ENCODE peak calls at places on chromosomes 5 and 9, in seven cellular contexts. P is cardiac muscle cell, W is neural progenitor cell, Z is prostate gland, O is fibroblast of the aortic adventitia, S is ovary, B is tibial artery. M is an unnamed sample.

GRCh38 chr9:88041447-88041846 is 67.1 kb upstream of the CDK20 start:
- DNase-seq in Z (no peak), B (no peak), S (no peak), P (peak), O (peak), W (peak), M (no peak)

GRCh38 chr5:171647043-171647899 is 138.3 kb upstream of the SMIM23 start:
- DNase-seq in O (no peak), P (peak), B (no peak), W (no peak), S (no peak), Z (no peak), M (no peak)

GRCh38 chr9:94950733-94951590 is 224.5 kb downstream of the AOPEP start:
- DNase-seq in O (peak), S (no peak), W (no peak), P (peak), Z (no peak), B (no peak), M (no peak)

GRCh38 chr9:115200711-115201505 is 83.0 kb upstream of the TNC start:
- DNase-seq in W (no peak), B (peak), Z (peak), P (no peak), S (no peak), O (peak), M (no peak)

GRCh38 chr5:82735160-82735789 is 341.9 kb downstream of the TMEM167A start:
- DNase-seq in O (peak), P (peak), S (no peak), W (no peak), Z (no peak), B (no peak), M (no peak)

GRCh38 chr5:158874343-158874742 is 225.4 kb downstream of the EBF1 start:
- DNase-seq in W (no peak), Z (no peak), S (no peak), B (no peak), O (no peak), P (no peak), M (no peak)

GRCh38 chr9:38026021-38026809 is 42.8 kb downstream of the SHB start:
- DNase-seq in P (peak), B (peak), O (peak), W (no peak), S (peak), Z (no peak), M (no peak)

GRCh38 chr5:107592515-107592914 is 78.2 kb downstream of the EFNA5 start:
- DNase-seq in W (peak), B (no peak), P (no peak), S (no peak), Z (no peak), O (no peak), M (no peak)

GRCh38 chr5:61496406-61497307 is 164.6 kb downstream of the ZSWIM6 start:
- DNase-seq in S (no peak), W (peak), O (peak), Z (no peak), P (peak), B (no peak), M (no peak)

GRCh38 chr9:89536618-89537017 is 38.7 kb upstream of the SEMA4D start:
- DNase-seq in W (no peak), Z (no peak), B (no peak), S (no peak), P (no peak), O (no peak), M (no peak)

GRCh38 chr9:98880311-98881015 is 63.2 kb upstream of the COL15A1 start:
- DNase-seq in Z (no peak), O (no peak), P (no peak), W (no peak), B (no peak), S (peak), M (no peak)

GRCh38 chr5:178778919-178779318 is 48.5 kb upstream of the ZNF354A start:
- DNase-seq in S (no peak), O (no peak), Z (no peak), P (no peak), B (no peak), W (no peak), M (no peak)

GRCh38 chr5:164175083-164175482 is 669.7 kb downstream of the MAT2B start:
- DNase-seq in P (peak), S (no peak), Z (no peak), B (no peak), O (peak), W (no peak), M (no peak)

GRCh38 chr5:42569325-42569724 is 146.1 kb downstream of the GHR start:
- DNase-seq in P (no peak), O (no peak), W (no peak), B (no peak), Z (no peak), S (no peak), M (no peak)

GRCh38 chr5:112642885-112643284 is 94.8 kb upstream of the APC start:
- DNase-seq in W (no peak), O (peak), Z (no peak), P (peak), B (no peak), S (no peak), M (no peak)

GRCh38 chr9:98879094-98879957 is 64.4 kb upstream of the COL15A1 start:
- DNase-seq in Z (no peak), S (no peak), W (no peak), P (no peak), B (no peak), O (no peak), M (no peak)

GRCh38 chr9:35829764-35830096 is 702 bp downstream of the TMEM8B start:
- DNase-seq in W (no peak), Z (no peak), O (no peak), S (no peak), P (no peak), B (no peak), M (no peak)
- H3K4me3 ChIP-seq in W (peak), Z (peak), O (peak), S (peak), P (peak), B (peak), M (peak)

GRCh38 chr9:100351508-100351907 is 1.2 kb downstream of the TEX10 start:
- DNase-seq in W (no peak), S (no peak), B (no peak), P (no peak), Z (no peak), O (no peak), M (no peak)

GRCh38 chr9:100352727-100353505 is at the start of gene TEX10:
- DNase-seq in W (peak), P (peak), B (peak), Z (peak), S (peak), O (peak), M (peak)

GRCh38 chr9:100346836-100347235 is 5.9 kb downstream of the TEX10 start:
- DNase-seq in S (no peak), P (peak), Z (no peak), O (peak), W (no peak), B (no peak), M (no peak)

GRCh38 chr9:100352201-100352726 is 478 bp downstream of the TEX10 start:
- DNase-seq in P (peak), O (peak), W (peak), S (no peak), Z (peak), B (peak), M (peak)

DNA sequence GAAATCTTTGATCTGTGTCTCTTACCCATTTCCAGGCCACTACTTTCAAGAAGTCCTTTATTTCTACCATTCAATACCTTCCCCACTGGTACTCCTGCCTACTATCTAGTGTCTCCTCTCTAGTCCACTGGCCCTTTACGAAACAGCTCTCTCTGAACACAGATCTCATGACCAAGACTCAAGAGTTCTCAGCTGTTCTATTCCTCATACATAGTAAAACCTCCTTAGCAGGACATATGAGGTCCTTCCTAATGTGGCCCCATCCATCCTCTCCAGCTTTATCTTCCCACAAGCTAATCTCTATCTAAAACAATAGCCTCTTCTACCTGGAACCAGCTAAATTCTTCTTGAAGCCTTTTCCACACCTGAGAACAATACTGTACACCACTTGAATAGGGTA is 2.6 kb downstream of the TEX10 start:
- DNase-seq in S (no peak), W (no peak), P (no peak), O (peak), B (no peak), Z (no peak), M (no peak)
- H3K4me3 ChIP-seq in S (no peak), W (peak), P (no peak), O (no peak), B (no peak), Z (no peak), M (no peak)

GRCh38 chr9:73137286-73137899 is 14.3 kb upstream of the ANXA1 start:
- DNase-seq in O (peak), Z (no peak), W (peak), S (no peak), P (no peak), B (no peak), M (no peak)
- H3K4me3 ChIP-seq in O (no peak), Z (no peak), W (no peak), S (no peak), P (no peak), B (no peak), M (no peak)

GRCh38 chr9:135961277-135961705 is at the start of gene UBAC1:
- DNase-seq in S (peak), W (peak), O (peak), B (peak), P (peak), Z (peak), M (peak)

GRCh38 chr9:135958485-135958884 is 2.7 kb downstream of the UBAC1 start:
- DNase-seq in P (no peak), O (no peak), Z (no peak), W (no peak), B (peak), S (no peak), M (no peak)

GRCh38 chr9:135961811-135962695 is 880 bp upstream of the UBAC1 start:
- DNase-seq in O (no peak), W (no peak), B (no peak), P (no peak), Z (no peak), S (no peak), M (no peak)

GRCh38 chr9:135960328-135961276 is 571 bp downstream of the UBAC1 start:
- DNase-seq in B (no peak), P (peak), S (no peak), O (peak), W (peak), Z (no peak), M (peak)

DNA sequence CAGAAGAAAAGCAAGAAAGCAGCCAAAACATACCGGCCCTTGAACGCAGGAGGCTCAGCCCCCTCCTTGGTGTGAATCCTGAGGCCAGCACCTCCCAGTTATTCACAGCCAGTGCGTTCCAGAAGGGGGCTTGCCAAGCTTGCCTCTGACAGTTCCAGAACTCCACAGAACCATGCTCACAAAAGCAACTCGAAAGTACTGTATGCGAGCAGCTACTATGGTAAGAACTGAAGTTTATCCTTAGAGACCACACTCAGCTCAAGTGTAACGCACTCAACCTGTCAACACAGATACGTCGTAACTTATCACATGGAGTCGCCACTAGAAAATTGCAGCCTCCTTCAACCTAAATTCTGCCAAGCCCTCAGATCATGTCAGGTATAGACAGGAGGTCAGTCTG is 1.4 kb downstream of the UBAC1 start:
- DNase-seq in O (peak), P (no peak), Z (no peak), S (no peak), B (no peak), W (no peak), M (no peak)
- H3K4me3 ChIP-seq in O (peak), P (peak), Z (peak), S (peak), B (peak), W (peak), M (peak)

GRCh38 chr9:93057703-93058356 is 671 bp upstream of the SUSD3 start:
- DNase-seq in Z (no peak), S (peak), O (no peak), P (no peak), B (no peak), W (no peak), M (no peak)

GRCh38 chr9:93060746-93061259 is 2.3 kb downstream of the SUSD3 start:
- DNase-seq in W (no peak), P (peak), B (no peak), S (peak), Z (no peak), O (peak), M (no peak)

GRCh38 chr9:93059960-93060591 is 1.6 kb downstream of the SUSD3 start:
- DNase-seq in S (peak), Z (no peak), O (no peak), W (no peak), B (no peak), P (no peak), M (no peak)

GRCh38 chr9:93058357-93059096 is at the start of gene SUSD3:
- DNase-seq in W (peak), B (peak), Z (peak), S (peak), P (peak), O (peak), M (peak)

GRCh38 chr9:93059097-93059959 is 827 bp downstream of the SUSD3 start:
- DNase-seq in B (no peak), S (peak), W (no peak), O (no peak), P (no peak), Z (no peak), M (peak)
- H3K4me3 ChIP-seq in B (peak), S (peak), W (peak), O (no peak), P (no peak), Z (peak), M (peak)

DNA sequence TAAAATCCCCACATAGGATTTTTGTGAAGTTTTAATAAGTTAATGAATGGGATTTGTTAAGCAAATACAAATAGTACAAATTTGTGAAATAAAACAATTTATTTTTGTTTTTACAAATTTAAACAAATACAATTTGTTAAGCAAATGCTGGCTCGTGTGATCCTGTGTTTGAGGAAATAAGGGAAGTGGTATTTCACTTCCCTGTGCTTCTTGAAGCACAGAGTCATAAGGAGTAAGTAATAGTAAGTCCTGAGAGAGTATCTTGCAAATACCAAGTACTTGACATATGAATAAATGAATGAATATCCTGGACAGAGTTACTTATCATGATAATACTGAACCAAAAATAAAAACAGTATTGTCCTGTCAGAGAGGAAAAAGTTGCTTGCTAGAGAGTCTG is 9.1 kb downstream of the SMIM3 start:
- DNase-seq in S (no peak), O (peak), B (no peak), W (no peak), Z (no peak), P (no peak), M (no peak)
- H3K4me3 ChIP-seq in S (no peak), O (no peak), B (no peak), W (no peak), Z (no peak), P (no peak), M (no peak)

GRCh38 chr5:174725991-174726601 is 1.7 kb downstream of the MSX2 start:
- DNase-seq in W (peak), Z (no peak), P (no peak), S (no peak), B (no peak), O (no peak), M (no peak)
- H3K4me3 ChIP-seq in W (no peak), Z (no peak), P (peak), S (no peak), B (no peak), O (no peak), M (no peak)

DNA sequence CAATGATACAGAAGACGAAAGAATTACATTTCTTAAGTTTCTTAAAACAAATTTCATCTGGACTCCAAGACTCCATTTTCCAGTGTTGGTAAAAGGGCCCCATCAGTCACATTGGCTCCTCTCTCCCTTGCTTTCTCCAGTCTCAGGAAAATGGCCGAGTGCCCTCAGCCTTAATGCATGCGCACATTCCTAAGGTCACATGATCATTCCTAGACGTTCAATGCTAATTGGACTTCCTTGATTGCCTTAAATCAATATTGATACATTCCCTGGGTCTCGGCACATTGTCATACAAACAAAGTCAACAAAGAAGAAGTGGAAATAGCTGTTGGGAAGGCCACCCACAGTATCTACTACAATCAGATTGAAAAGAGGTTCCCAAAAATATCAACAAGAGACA is 413.6 kb upstream of the GRAMD2B start:
- DNase-seq in P (no peak), O (no peak), W (no peak), Z (no peak), B (no peak), S (no peak), M (no peak)
- H3K4me3 ChIP-seq in P (no peak), O (no peak), W (no peak), Z (no peak), B (no peak), S (no peak), M (no peak)